ENCODE peak calls at places on chromosomes 11 and 22, in five cellular contexts. K is breast epithelium, W is lung, Z is astrocyte, U is OCI-LY7. Y is an unnamed sample.

GRCh38 chr11:121767433-121767832 is 314.7 kb upstream of the SORL1-AS1 start:
- DNase-seq in K (no peak), W (no peak), Z (no peak), U (no peak), Y (no peak)

GRCh38 chr22:35842954-35843353 is 125.3 kb downstream of the APOL5 start:
- DNase-seq in K (no peak), W (peak; percentile 34), Z (peak; percentile 11), U (peak; percentile 67), Y (no peak)

GRCh38 chr11:105942951-105943350 is 79.1 kb downstream of the MSANTD4 start:
- DNase-seq in K (no peak), W (no peak), Z (no peak), U (no peak), Y (no peak)

GRCh38 chr22:19880786-19881569 is 26.3 kb upstream of the GNB1L start:
- DNase-seq in K (no peak), W (peak; percentile 47), Z (peak; percentile 93), U (no peak), Y (no peak)

GRCh38 chr22:40178417-40179409 is 988 bp downstream of the TNRC6B start:
- DNase-seq in K (no peak), W (no peak), Z (peak; percentile 71), U (peak; percentile 70), Y (no peak)

GRCh38 chr22:32591620-32592019 is 117.0 kb downstream of the FBXO7 start:
- DNase-seq in K (no peak), W (no peak), Z (peak; percentile 96), U (no peak), Y (no peak)

GRCh38 chr11:10792385-10793068 is 16.2 kb downstream of the EIF4G2 start:
- DNase-seq in K (peak; percentile 87), W (peak; percentile 92), Z (peak; percentile 32), U (peak; percentile 82), Y (peak; percentile 77)

GRCh38 chr11:19562156-19562555 is 150.5 kb upstream of the NAV2 start:
- DNase-seq in K (no peak), W (no peak), Z (no peak), U (no peak), Y (no peak)

GRCh38 chr22:17477401-17477833 is 85.9 kb upstream of the SLC25A18 start:
- DNase-seq in K (no peak), W (peak; percentile 63), Z (no peak), U (no peak), Y (no peak)

GRCh38 chr11:119172513-119172912 is 4.0 kb downstream of the NLRX1 start:
- DNase-seq in K (no peak), W (no peak), Z (no peak), U (no peak), Y (no peak)

GRCh38 chr11:102012946-102013345 is 34.3 kb upstream of the CFAP300 start:
- DNase-seq in K (no peak), W (no peak), Z (no peak), U (no peak), Y (no peak)

GRCh38 chr11:50098186-50098725 is 65.6 kb downstream of the OR4C45 start:
- DNase-seq in K (no peak), W (no peak), Z (no peak), U (no peak), Y (no peak)

GRCh38 chr11:70725272-70725671 is 326.9 kb downstream of the CTTN start:
- DNase-seq in K (no peak), W (no peak), Z (no peak), U (no peak), Y (no peak)

GRCh38 chr11:3153291-3153861 is 11.7 kb downstream of the OSBPL5 start:
- DNase-seq in K (no peak), W (no peak), Z (peak; percentile 95), U (no peak), Y (no peak)

GRCh38 chr11:73493838-73494598 is 103.9 kb downstream of the FAM168A start:
- DNase-seq in K (no peak), W (no peak), Z (peak; percentile 90), U (no peak), Y (no peak)

GRCh38 chr11:131932584-131933360 is 562.4 kb downstream of the NTM start:
- DNase-seq in K (no peak), W (no peak), Z (no peak), U (no peak), Y (no peak)

GRCh38 chr11:86940122-86940777 is 14.9 kb downstream of the FZD4 start:
- DNase-seq in K (no peak), W (no peak), Z (peak; percentile 85), U (no peak), Y (no peak)

GRCh38 chr11:77267910-77268309 is 33.6 kb downstream of the GDPD4 start:
- DNase-seq in K (no peak), W (no peak), Z (peak; percentile 83), U (no peak), Y (no peak)

GRCh38 chr11:110174645-110175310 is 81.6 kb downstream of the ZC3H12C start:
- DNase-seq in K (no peak), W (no peak), Z (peak; percentile 74), U (no peak), Y (no peak)

GRCh38 chr11:19441752-19442553 is 201.2 kb upstream of the E2F8 start:
- DNase-seq in K (no peak), W (peak; percentile 53), Z (peak; percentile 98), U (peak; percentile 49), Y (no peak)

GRCh38 chr11:68724293-68724692 is 27.0 kb downstream of the TESMIN start:
- DNase-seq in K (no peak), W (no peak), Z (no peak), U (no peak), Y (no peak)

GRCh38 chr11:27770576-27770975 is 70.3 kb upstream of the BDNF start:
- DNase-seq in K (no peak), W (no peak), Z (peak; percentile 31), U (no peak), Y (no peak)

GRCh38 chr11:8584511-8584910 is 9.5 kb downstream of the STK33 start:
- DNase-seq in K (no peak), W (no peak), Z (no peak), U (no peak), Y (no peak)

GRCh38 chr11:12099132-12099873 is 11.1 kb upstream of the MICAL2 start:
- DNase-seq in K (no peak), W (no peak), Z (no peak), U (no peak), Y (no peak)

GRCh38 chr11:30511408-30511807 is 74.7 kb downstream of the MPPED2 start:
- DNase-seq in K (no peak), W (no peak), Z (no peak), U (no peak), Y (no peak)

GRCh38 chr11:129257512-129257911 is 65.4 kb upstream of the ARHGAP32 start:
- DNase-seq in K (no peak), W (no peak), Z (no peak), U (no peak), Y (no peak)
- H3K4me1 ChIP-seq in K (no peaks in the 10 kb centered on the region), W (peaks cover 3% of the 10 kb centered on the region), Z (no peaks in the 10 kb centered on the region), U (no peaks in the 10 kb centered on the region), Y (no peaks in the 10 kb centered on the region)

DNA sequence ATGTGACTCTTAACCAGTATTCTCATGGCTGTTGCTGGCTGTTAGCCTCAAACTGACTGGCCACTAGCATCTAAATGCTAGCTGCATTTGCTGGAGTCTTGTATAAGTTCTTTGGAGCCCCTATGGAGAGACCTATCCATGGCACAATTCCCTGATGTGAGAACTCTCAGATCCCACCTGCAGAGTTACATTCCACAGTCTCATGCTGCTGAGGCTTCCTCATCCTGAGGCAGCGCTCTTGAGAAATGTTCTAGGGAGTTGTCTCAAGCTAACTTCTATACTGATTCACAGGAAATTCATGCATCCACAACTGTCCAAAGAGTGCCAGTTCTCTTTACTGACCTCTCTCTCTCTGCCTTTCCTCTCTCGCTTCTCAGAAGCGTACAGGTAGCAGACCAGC is 218.0 kb upstream of the PITPNB start:
- DNase-seq in K (no peak), W (no peak), Z (no peak), U (no peak), Y (no peak)
- TF ChIP-seq CTCF in K (no peak), W (no peak), Z (no peak), U (no peak), Y (no peak)

GRCh38 chr11:57646756-57647303 is 2.9 kb downstream of the YPEL4 start:
- DNase-seq in K (no peak), W (no peak), Z (no peak), U (no peak), Y (no peak)

GRCh38 chr11:57646221-57646620 is 3.5 kb downstream of the YPEL4 start:
- DNase-seq in K (no peak), W (no peak), Z (no peak), U (no peak), Y (no peak)

GRCh38 chr11:57645716-57646085 is 4.0 kb downstream of the YPEL4 start:
- DNase-seq in K (no peak), W (no peak), Z (no peak), U (no peak), Y (no peak)

GRCh38 chr11:57647960-57648776 is 1.5 kb downstream of the YPEL4 start:
- DNase-seq in K (no peak), W (no peak), Z (no peak), U (no peak), Y (no peak)

DNA sequence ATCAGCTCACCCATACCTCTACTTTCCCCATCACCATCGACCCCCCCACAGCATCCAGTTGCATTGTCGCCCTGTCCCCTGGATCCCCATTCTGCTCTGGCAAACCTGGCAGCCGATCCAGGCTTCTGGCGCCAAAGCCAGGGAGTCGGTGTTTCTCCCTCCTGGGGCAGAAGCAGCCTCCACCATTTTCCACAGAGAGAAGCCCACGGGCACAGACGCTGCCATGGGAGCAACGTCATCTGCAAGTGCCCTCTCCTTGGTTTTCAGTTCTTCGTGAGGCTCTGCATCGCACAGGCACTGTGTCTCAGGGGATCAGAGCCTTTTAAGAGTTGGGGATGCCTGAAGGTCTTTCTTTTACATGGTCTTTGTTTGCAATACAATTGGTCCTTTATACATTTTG is 2.3 kb downstream of the YPEL4 start:
- DNase-seq in K (no peak), W (no peak), Z (no peak), U (no peak), Y (no peak)
- H3K4me1 ChIP-seq in K (peaks cover 15% of the 10 kb centered on the region), W (no peaks in the 10 kb centered on the region), Z (peaks cover 31% of the 10 kb centered on the region), U (peaks cover 27% of the 10 kb centered on the region), Y (peaks cover 19% of the 10 kb centered on the region)

GRCh38 chr22:44005524-44005923 is 18.6 kb upstream of the PARVB start:
- DNase-seq in K (no peak), W (no peak), Z (no peak), U (no peak), Y (no peak)

GRCh38 chr22:44002324-44002723 is 21.8 kb upstream of the PARVB start:
- DNase-seq in K (no peak), W (no peak), Z (no peak), U (no peak), Y (no peak)

GRCh38 chr22:44003016-44003775 is 20.9 kb upstream of the PARVB start:
- DNase-seq in K (no peak), W (no peak), Z (no peak), U (no peak), Y (no peak)

GRCh38 chr22:44000123-44000522 is 24.0 kb upstream of the PARVB start:
- DNase-seq in K (no peak), W (no peak), Z (no peak), U (no peak), Y (no peak)

DNA sequence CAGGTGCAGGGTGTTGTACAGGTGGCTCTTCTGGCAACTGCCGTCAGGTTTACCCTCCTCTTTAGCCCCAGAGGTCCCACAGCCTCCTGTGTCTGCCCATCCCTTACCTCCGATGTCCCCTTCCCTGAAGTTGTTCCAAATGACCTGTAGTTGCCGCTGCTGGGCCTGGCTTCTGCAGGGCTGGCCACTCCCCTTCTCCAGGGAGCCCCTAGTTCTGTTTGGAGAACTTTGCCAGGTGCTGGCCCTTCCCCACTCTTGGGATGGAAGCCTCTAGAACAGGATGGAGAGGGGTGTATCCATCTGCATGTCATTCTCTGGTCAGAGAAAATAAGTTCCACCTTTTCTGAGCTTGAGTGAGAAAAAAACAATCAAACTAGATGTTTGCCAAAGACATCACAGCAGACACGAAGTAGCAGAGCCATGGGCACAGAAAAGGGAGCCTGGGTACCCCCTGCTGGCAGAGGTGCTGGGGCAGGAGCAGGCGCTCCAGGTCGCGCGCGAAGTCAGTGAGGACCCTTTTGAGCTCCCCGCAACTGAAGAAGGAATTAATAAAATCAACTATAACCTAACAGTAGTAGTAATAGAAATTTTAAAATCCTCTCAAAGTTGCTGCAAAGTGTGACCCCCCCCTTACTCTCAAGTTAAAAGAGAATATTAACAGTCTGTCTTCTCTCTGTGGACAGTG is 20.2 kb upstream of the PARVB start:
- DNase-seq in K (no peak), W (no peak), Z (no peak), U (no peak), Y (no peak)
- TF ChIP-seq CTCF in K (no peak), W (no peak), Z (no peak), U (no peak), Y (no peak)

Y was measured in CD8-positive, alpha-beta T cell.